ENCODE peak calls at places on chromosomes 16 and 17, in four cellular contexts. L is fibroblast of the conjunctiva, V is germinal center, U is NCI-H2171 treated with DMSO at 0.1 percent for 48 hours. A is an unnamed sample.

GRCh38 chr17:38605852-38606645 is at the start of gene SRCIN1:
- DNase-seq in V (peak), L (no peak), U (peak), A (peak)

GRCh38 chr17:17560975-17561374 is 30.5 kb downstream of the PEMT start:
- DNase-seq in V (no peak), L (no peak), U (no peak), A (no peak)

GRCh38 chr17:10628756-10629155 is 28.4 kb downstream of the MYH3 start:
- DNase-seq in V (no peak), U (no peak), L (no peak), A (no peak)

GRCh38 chr17:40122466-40122943 is 734 bp downstream of the MSL1 start:
- DNase-seq in L (no peak), U (no peak), V (peak), A (no peak)

GRCh38 chr16:4404247-4404966 is 12.0 kb downstream of the CORO7 start:
- DNase-seq in V (peak), L (no peak), U (peak), A (no peak)

GRCh38 chr17:10754109-10754508 is 24.3 kb upstream of the TMEM220 start:
- DNase-seq in V (peak), U (peak), L (no peak), A (no peak)

GRCh38 chr16:2147378-2147777 is 1.0 kb upstream of the RAB26 start:
- DNase-seq in V (no peak), U (no peak), L (no peak), A (no peak)

GRCh38 chr17:73747221-73748002 is 103.2 kb upstream of the SDK2 start:
- DNase-seq in V (no peak), U (no peak), L (no peak), A (no peak)

GRCh38 chr16:27303256-27304100 is 10.3 kb upstream of the IL4R start:
- DNase-seq in L (no peak), U (no peak), V (no peak), A (no peak)

GRCh38 chr17:16061631-16062030 is 62.0 kb downstream of the TTC19 start:
- DNase-seq in U (no peak), L (no peak), V (no peak), A (no peak)

GRCh38 chr17:57357830-57358426 is 101.6 kb downstream of the MSI2 start:
- DNase-seq in V (peak), U (no peak), L (no peak), A (no peak)

GRCh38 chr16:87736003-87736382 is 29.8 kb downstream of the KLHDC4 start:
- DNase-seq in U (no peak), V (no peak), L (no peak), A (no peak)

GRCh38 chr17:49879505-49879904 is 31.6 kb upstream of the TAC4 start:
- DNase-seq in L (no peak), V (no peak), U (no peak), A (no peak)

GRCh38 chr17:80122026-80122575 is 20.7 kb downstream of the GAA start:
- DNase-seq in U (no peak), L (no peak), V (no peak), A (no peak)

GRCh38 chr17:28366605-28367004 is 1.6 kb upstream of the SEBOX start:
- DNase-seq in U (no peak), L (no peak), V (no peak), A (no peak)

GRCh38 chr16:74709477-74709877 is 8.8 kb upstream of the MLKL start:
- DNase-seq in V (peak), L (peak), U (peak), A (peak)

GRCh38 chr17:71902931-71903506 is 217.8 kb upstream of the SOX9 start:
- DNase-seq in L (no peak), V (no peak), U (no peak), A (no peak)

GRCh38 chr17:78910885-78911284 is 7.9 kb upstream of the CEP295NL start:
- DNase-seq in U (no peak), L (no peak), V (no peak), A (peak)

GRCh38 chr17:32007463-32008298 is 498 bp downstream of the LRRC37B start:
- DNase-seq in U (peak), V (peak), L (no peak), A (peak)

GRCh38 chr16:23950291-23950894 is 114.6 kb downstream of the PRKCB start:
- DNase-seq in L (no peak), V (no peak), U (no peak), A (no peak)